ENCODE peak calls at places on chromosome 21, in six cellular contexts. One of them, this sample, is unnamed.

GRCh38 chr21:37408464-37409193 is 42.1 kb downstream of the DYRK1A start:
- DNase-seq in lower lobe of right lung: no peak
- DNase-seq in CD4-positive, alpha-beta memory T cell: no peak
- DNase-seq in effector memory CD4-positive, alpha-beta T cell: no peak
- DNase-seq in gastrocnemius medialis: no peak
- DNase-seq in right cardiac atrium: no peak
- DNase-seq in this sample: no peak

GRCh38 chr21:34128124-34128523 is 54.7 kb downstream of the MRPS6 start:
- DNase-seq in effector memory CD4-positive, alpha-beta T cell: no peak
- DNase-seq in CD4-positive, alpha-beta memory T cell: no peak
- DNase-seq in gastrocnemius medialis: peak; percentile 51
- DNase-seq in right cardiac atrium: no peak
- DNase-seq in lower lobe of right lung: no peak
- DNase-seq in this sample: no peak

GRCh38 chr21:46135782-46136181 is 19.6 kb downstream of the FTCD start:
- DNase-seq in lower lobe of right lung: no peak
- DNase-seq in right cardiac atrium: no peak
- DNase-seq in effector memory CD4-positive, alpha-beta T cell: no peak
- DNase-seq in gastrocnemius medialis: no peak
- DNase-seq in CD4-positive, alpha-beta memory T cell: no peak
- DNase-seq in this sample: no peak

GRCh38 chr21:14403681-14404318 is 20.9 kb upstream of the HSPA13 start:
- DNase-seq in effector memory CD4-positive, alpha-beta T cell: no peak
- DNase-seq in lower lobe of right lung: no peak
- DNase-seq in gastrocnemius medialis: no peak
- DNase-seq in right cardiac atrium: no peak
- DNase-seq in CD4-positive, alpha-beta memory T cell: peak; percentile 45
- DNase-seq in this sample: no peak

GRCh38 chr21:23152130-23152529 is 2153.9 kb downstream of the NCAM2 start:
- DNase-seq in gastrocnemius medialis: no peak
- DNase-seq in lower lobe of right lung: no peak
- DNase-seq in CD4-positive, alpha-beta memory T cell: no peak
- DNase-seq in effector memory CD4-positive, alpha-beta T cell: no peak
- DNase-seq in right cardiac atrium: no peak
- DNase-seq in this sample: no peak

GRCh38 chr21:39025198-39025597 is 158.1 kb downstream of the PSMG1 start:
- DNase-seq in lower lobe of right lung: no peak
- DNase-seq in effector memory CD4-positive, alpha-beta T cell: no peak
- DNase-seq in right cardiac atrium: no peak
- DNase-seq in CD4-positive, alpha-beta memory T cell: no peak
- DNase-seq in gastrocnemius medialis: no peak
- DNase-seq in this sample: no peak

GRCh38 chr21:46141767-46142580 is 13.4 kb downstream of the FTCD start:
- DNase-seq in gastrocnemius medialis: no peak
- DNase-seq in lower lobe of right lung: peak; percentile 40
- DNase-seq in right cardiac atrium: peak; percentile 12
- DNase-seq in effector memory CD4-positive, alpha-beta T cell: no peak
- DNase-seq in CD4-positive, alpha-beta memory T cell: no peak
- DNase-seq in this sample: no peak

GRCh38 chr21:42582422-42583149 is 68.9 kb downstream of the SLC37A1 start:
- DNase-seq in gastrocnemius medialis: no peak
- DNase-seq in CD4-positive, alpha-beta memory T cell: no peak
- DNase-seq in right cardiac atrium: no peak
- DNase-seq in lower lobe of right lung: no peak
- DNase-seq in effector memory CD4-positive, alpha-beta T cell: no peak
- DNase-seq in this sample: no peak

GRCh38 chr21:45427331-45428271 is 22.6 kb downstream of the COL18A1 start:
- DNase-seq in gastrocnemius medialis: peak; percentile 51
- DNase-seq in right cardiac atrium: peak; percentile 75
- DNase-seq in CD4-positive, alpha-beta memory T cell: no peak
- DNase-seq in effector memory CD4-positive, alpha-beta T cell: no peak
- DNase-seq in lower lobe of right lung: no peak
- DNase-seq in this sample: no peak

GRCh38 chr21:46323227-46323709 is 402 bp downstream of the C21orf58 start:
- DNase-seq in lower lobe of right lung: no peak
- DNase-seq in CD4-positive, alpha-beta memory T cell: peak; percentile 2
- DNase-seq in gastrocnemius medialis: no peak
- DNase-seq in right cardiac atrium: no peak
- DNase-seq in effector memory CD4-positive, alpha-beta T cell: no peak
- DNase-seq in this sample: no peak

GRCh38 chr21:42491328-42491727 is 4.7 kb downstream of the RSPH1 start:
- DNase-seq in gastrocnemius medialis: no peak
- DNase-seq in CD4-positive, alpha-beta memory T cell: no peak
- DNase-seq in right cardiac atrium: no peak
- DNase-seq in effector memory CD4-positive, alpha-beta T cell: no peak
- DNase-seq in lower lobe of right lung: no peak
- DNase-seq in this sample: no peak

GRCh38 chr21:40819262-40819661 is 27.7 kb downstream of the DSCAM start:
- DNase-seq in CD4-positive, alpha-beta memory T cell: no peak
- DNase-seq in effector memory CD4-positive, alpha-beta T cell: no peak
- DNase-seq in right cardiac atrium: no peak
- DNase-seq in lower lobe of right lung: no peak
- DNase-seq in gastrocnemius medialis: no peak
- DNase-seq in this sample: no peak
- H3K9me3 ChIP-seq in CD4-positive, alpha-beta memory T cell: no peaks in the 10 kb centered on the region
- H3K9me3 ChIP-seq in effector memory CD4-positive, alpha-beta T cell: no peaks in the 10 kb centered on the region
- H3K9me3 ChIP-seq in right cardiac atrium: no peaks in the 10 kb centered on the region
- H3K9me3 ChIP-seq in lower lobe of right lung: no peaks in the 10 kb centered on the region
- H3K9me3 ChIP-seq in gastrocnemius medialis: no peaks in the 10 kb centered on the region
- H3K9me3 ChIP-seq in this sample: no peaks in the 10 kb centered on the region

DNA sequence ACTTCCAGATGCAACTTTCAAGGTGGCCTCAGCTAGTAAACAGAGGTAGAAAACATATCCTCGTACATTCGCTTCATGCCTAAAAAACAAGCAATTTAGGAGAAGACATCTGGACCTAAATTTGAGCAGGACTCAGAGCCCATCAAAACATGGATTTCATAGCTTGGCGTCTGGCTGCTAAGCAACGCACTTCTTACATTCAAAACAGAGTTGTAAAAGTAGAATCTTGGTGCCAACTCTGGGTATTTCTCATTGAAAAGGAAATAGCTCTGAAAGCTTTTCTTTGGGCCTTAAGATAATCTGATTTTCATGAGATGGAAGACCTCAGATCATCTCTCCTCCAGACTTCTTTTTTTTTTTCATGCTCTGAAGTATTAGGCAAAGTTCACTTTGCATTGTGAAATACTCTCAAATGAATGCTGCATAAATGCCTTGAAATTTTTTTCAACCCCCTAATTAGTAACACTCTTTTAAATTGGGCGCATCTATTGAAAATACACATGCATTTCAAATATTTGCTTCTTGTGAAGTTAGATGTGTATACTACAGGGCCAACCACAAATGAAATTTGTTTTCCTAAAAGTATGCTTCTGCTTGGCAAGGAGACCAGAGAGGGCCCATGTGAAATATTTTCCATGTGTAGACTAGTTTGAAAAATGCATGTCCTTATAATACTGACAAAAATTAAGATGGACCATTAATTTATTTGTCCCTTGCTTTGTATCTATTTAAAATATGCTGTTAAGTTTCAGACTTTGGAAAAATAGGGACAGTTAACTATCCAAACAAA is 4.2 kb downstream of the ADAMTS5 start:
- DNase-seq in effector memory CD4-positive, alpha-beta T cell: no peak
- DNase-seq in right cardiac atrium: no peak
- DNase-seq in gastrocnemius medialis: no peak
- DNase-seq in lower lobe of right lung: no peak
- DNase-seq in CD4-positive, alpha-beta memory T cell: no peak
- DNase-seq in this sample: no peak
- H3K9me3 ChIP-seq in effector memory CD4-positive, alpha-beta T cell: no peaks in the 10 kb centered on the region
- H3K9me3 ChIP-seq in right cardiac atrium: no peaks in the 10 kb centered on the region
- H3K9me3 ChIP-seq in gastrocnemius medialis: no peaks in the 10 kb centered on the region
- H3K9me3 ChIP-seq in lower lobe of right lung: no peaks in the 10 kb centered on the region
- H3K9me3 ChIP-seq in CD4-positive, alpha-beta memory T cell: no peaks in the 10 kb centered on the region
- H3K9me3 ChIP-seq in this sample: no peaks in the 10 kb centered on the region

GRCh38 chr21:30942192-30942591 is 60.8 kb upstream of the KRTAP11-1 start:
- DNase-seq in lower lobe of right lung: no peak
- DNase-seq in right cardiac atrium: no peak
- DNase-seq in CD4-positive, alpha-beta memory T cell: no peak
- DNase-seq in gastrocnemius medialis: no peak
- DNase-seq in effector memory CD4-positive, alpha-beta T cell: no peak
- DNase-seq in this sample: no peak
- H3K9me3 ChIP-seq in lower lobe of right lung: no peaks in the 10 kb centered on the region
- H3K9me3 ChIP-seq in right cardiac atrium: no peaks in the 10 kb centered on the region
- H3K9me3 ChIP-seq in CD4-positive, alpha-beta memory T cell: no peaks in the 10 kb centered on the region
- H3K9me3 ChIP-seq in gastrocnemius medialis: no peaks in the 10 kb centered on the region
- H3K9me3 ChIP-seq in effector memory CD4-positive, alpha-beta T cell: no peaks in the 10 kb centered on the region
- H3K9me3 ChIP-seq in this sample: no peaks in the 10 kb centered on the region

GRCh38 chr21:7951854-7952519 is 2569.4 kb upstream of the TPTE start:
- DNase-seq in effector memory CD4-positive, alpha-beta T cell: no peak
- DNase-seq in lower lobe of right lung: no peak
- DNase-seq in CD4-positive, alpha-beta memory T cell: no peak
- DNase-seq in gastrocnemius medialis: no peak
- DNase-seq in right cardiac atrium: no peak
- DNase-seq in this sample: no peak
- H3K9me3 ChIP-seq in effector memory CD4-positive, alpha-beta T cell: peaks cover 78% of the 10 kb centered on the region
- H3K9me3 ChIP-seq in lower lobe of right lung: peaks cover 90% of the 10 kb centered on the region
- H3K9me3 ChIP-seq in CD4-positive, alpha-beta memory T cell: peaks cover 28% of the 10 kb centered on the region
- H3K9me3 ChIP-seq in gastrocnemius medialis: peaks cover 26% of the 10 kb centered on the region
- H3K9me3 ChIP-seq in right cardiac atrium: peaks cover 27% of the 10 kb centered on the region
- H3K9me3 ChIP-seq in this sample: peaks cover 65% of the 10 kb centered on the region

DNA sequence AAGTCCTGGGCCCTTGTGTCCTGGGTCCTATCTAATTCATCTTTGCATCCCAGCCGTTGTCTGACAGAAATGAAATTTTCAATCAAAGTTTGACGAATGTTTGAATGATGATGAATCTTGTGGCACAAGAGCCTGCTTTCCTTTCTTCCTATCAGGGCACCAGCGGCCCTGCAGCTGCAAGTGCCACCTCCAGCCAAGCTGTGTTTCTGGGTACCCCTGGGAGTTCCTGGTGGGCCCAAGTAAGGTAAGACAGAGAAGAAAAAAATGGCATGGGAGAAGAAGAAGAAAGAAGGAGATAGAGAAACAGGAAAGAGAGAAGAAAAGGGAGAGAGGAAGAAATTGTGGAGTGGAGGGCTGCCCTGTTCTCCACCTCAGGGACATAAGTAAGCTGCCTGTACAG is 782.1 kb upstream of the TPTE start:
- DNase-seq in right cardiac atrium: no peak
- DNase-seq in CD4-positive, alpha-beta memory T cell: no peak
- DNase-seq in lower lobe of right lung: no peak
- DNase-seq in effector memory CD4-positive, alpha-beta T cell: no peak
- DNase-seq in gastrocnemius medialis: no peak
- DNase-seq in this sample: no peak
- H3K9me3 ChIP-seq in right cardiac atrium: no peaks in the 10 kb centered on the region
- H3K9me3 ChIP-seq in CD4-positive, alpha-beta memory T cell: no peaks in the 10 kb centered on the region
- H3K9me3 ChIP-seq in lower lobe of right lung: peaks cover under 1% of the 10 kb centered on the region
- H3K9me3 ChIP-seq in effector memory CD4-positive, alpha-beta T cell: peaks cover 10% of the 10 kb centered on the region
- H3K9me3 ChIP-seq in gastrocnemius medialis: no peaks in the 10 kb centered on the region
- H3K9me3 ChIP-seq in this sample: no peaks in the 10 kb centered on the region